ENCODE peak calls at places on chromosomes 5 and 9, in four cellular contexts. C is GM12865, P is astrocyte of the cerebellum, W is breast epithelium. K is an unnamed sample.

GRCh38 chr9:5531251-5531972 is 21.1 kb downstream of the PDCD1LG2 start:
- DNase-seq in C (peak), P (no peak), W (no peak), K (no peak)

GRCh38 chr5:172150514-172151425 is 37.3 kb downstream of the STK10 start:
- DNase-seq in C (peak), P (no peak), W (no peak), K (no peak)

GRCh38 chr5:65262590-65263189 is 219.0 kb downstream of the ADAMTS6 start:
- DNase-seq in C (no peak), P (peak), W (no peak), K (peak)

GRCh38 chr5:135920199-135920598 is 24.6 kb upstream of the IL9 start:
- DNase-seq in C (no peak), P (no peak), W (no peak), K (no peak)

GRCh38 chr9:76560481-76560891 is 101.5 kb downstream of the GCNT1 start:
- DNase-seq in C (no peak), P (peak), W (no peak), K (peak)

GRCh38 chr5:56561-57290 is 35.2 kb upstream of the PLEKHG4B start:
- DNase-seq in C (peak), P (peak), W (no peak), K (no peak)

GRCh38 chr5:149802008-149802407 is 71.9 kb downstream of the PPARGC1B start:
- DNase-seq in C (no peak), P (no peak), W (no peak), K (no peak)

GRCh38 chr5:32225445-32225844 is 51.3 kb upstream of the GOLPH3 start:
- DNase-seq in C (no peak), P (no peak), W (no peak), K (peak)

GRCh38 chr5:73783823-73784222 is 157.8 kb downstream of the ARHGEF28 start:
- DNase-seq in C (peak), P (no peak), W (no peak), K (no peak)

GRCh38 chr5:142857405-142857804 is 87.2 kb downstream of the ARHGAP26 start:
- DNase-seq in C (no peak), P (no peak), W (no peak), K (no peak)

GRCh38 chr5:91182763-91183162 is 200.4 kb downstream of the ARRDC3 start:
- DNase-seq in C (peak), P (no peak), W (no peak), K (no peak)

GRCh38 chr5:175261098-175261497 is 182.9 kb downstream of the DRD1 start:
- DNase-seq in C (no peak), P (no peak), W (no peak), K (no peak)

DNA sequence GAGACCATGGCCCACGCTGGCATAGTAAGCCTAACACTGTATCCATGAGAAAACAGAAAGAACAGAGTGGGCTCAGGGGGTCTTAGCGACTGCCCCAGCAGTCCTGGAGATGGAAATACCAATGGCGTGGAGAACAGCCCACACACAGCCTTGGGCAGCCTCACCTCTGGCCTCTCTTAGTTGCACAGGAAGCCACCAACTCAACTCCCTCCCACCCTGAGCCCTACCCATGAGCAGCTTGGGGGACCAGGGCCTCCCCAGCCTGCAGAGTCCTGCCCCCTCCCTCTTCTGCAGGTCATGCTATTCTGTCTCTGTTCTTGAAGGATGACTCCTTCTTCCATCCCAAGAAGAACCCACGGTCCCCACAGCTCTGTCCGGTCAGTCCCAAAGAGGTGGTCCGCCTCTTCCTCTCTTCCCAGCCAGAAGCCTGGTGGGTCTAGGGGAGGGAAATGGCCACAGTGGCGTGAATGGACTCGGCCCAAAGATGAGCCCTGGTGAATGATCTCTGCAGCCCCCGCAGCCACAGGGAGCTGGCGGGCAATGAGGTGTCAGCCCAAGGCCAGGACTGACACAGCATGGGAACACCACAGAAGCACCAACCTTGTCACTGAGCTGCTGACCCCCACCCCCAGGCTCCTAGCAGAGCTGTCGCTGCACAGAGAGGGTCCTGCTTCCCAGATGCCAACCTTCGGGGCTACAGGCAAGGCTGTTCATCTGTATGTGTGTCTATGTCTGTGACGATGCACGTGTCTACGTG is 131.2 kb downstream of the ROR2 start:
- DNase-seq in C (no peak), P (no peak), W (no peak), K (no peak)
- H3K4me3 ChIP-seq in C (no peak), P (no peak), W (no peak), K (no peak)

GRCh38 chr5:36696059-36696673 is 89.8 kb downstream of the SLC1A3 start:
- DNase-seq in C (peak), P (peak), W (peak), K (no peak)
- TF ChIP-seq CTCF in C (peak), P (peak), W (peak), K (peak)

GRCh38 chr9:82281066-82281465 is 292.5 kb downstream of the SPATA31D1 start:
- DNase-seq in C (no peak), P (no peak), W (no peak), K (no peak)
- H3K4me3 ChIP-seq in C (no peak), P (no peak), W (no peak), K (no peak)

GRCh38 chr9:29211681-29212589 is 1638.7 kb upstream of the C9orf72 start:
- DNase-seq in C (peak), P (no peak), W (no peak), K (no peak)
- TF ChIP-seq CTCF in C (peak), P (peak), W (no peak), K (peak)

GRCh38 chr5:124741711-124742496 is 4.5 kb downstream of the ZNF608 start:
- DNase-seq in C (no peak), P (peak), W (no peak), K (no peak)

GRCh38 chr5:124738751-124739559 is 7.5 kb downstream of the ZNF608 start:
- DNase-seq in C (peak), P (no peak), W (no peak), K (no peak)

GRCh38 chr5:124740991-124741583 is 5.4 kb downstream of the ZNF608 start:
- DNase-seq in C (peak), P (peak), W (no peak), K (no peak)

GRCh38 chr5:124737651-124738050 is 8.8 kb downstream of the ZNF608 start:
- DNase-seq in C (no peak), P (no peak), W (no peak), K (no peak)

GRCh38 chr5:124740055-124740454 is 6.4 kb downstream of the ZNF608 start:
- DNase-seq in C (no peak), P (no peak), W (no peak), K (no peak)
- H3K4me3 ChIP-seq in C (peak), P (no peak), W (no peak), K (no peak)

DNA sequence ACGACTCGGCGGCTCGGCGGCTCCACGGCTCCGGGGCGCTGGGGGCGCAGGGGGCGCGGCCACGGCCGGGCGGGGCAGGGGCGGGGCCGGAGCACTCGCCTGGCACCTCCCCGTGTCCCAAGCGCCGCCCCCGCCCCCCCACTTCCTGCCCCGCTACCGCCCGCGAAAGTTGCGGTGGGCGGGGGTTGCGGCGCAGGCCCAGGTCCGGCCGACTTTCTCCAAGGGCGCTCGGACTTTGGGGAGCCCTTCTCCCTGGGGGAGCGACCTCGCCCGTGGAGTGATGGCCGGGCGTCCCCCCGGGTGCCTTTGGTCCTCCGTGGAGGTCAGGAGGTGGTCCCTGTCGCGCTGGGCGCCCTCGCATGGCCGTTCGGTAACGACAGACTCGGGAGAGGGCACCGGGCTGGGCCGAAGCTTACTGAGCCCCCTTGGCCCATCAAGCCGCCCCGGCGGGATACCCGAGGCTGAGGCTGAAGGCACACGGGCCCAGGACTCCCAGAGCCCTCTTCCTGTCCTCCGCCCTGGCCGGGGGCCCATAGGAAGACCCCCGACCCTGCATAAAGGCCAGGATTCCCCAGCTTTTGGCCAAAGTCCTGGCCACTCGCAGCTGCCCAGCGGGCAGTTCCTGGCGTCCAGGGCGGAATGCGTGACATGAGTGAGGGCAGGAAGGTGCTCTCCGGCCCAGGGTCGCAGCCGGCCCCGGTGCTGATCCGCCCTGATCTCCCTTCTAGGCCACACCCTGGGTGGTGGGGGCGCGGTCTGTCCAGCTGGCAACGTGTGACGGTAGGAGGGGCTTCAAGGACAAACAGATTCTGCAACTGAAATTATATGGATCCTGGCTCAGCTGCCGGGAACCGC is 883 bp upstream of the VAV2 start:
- DNase-seq in C (peak), P (peak), W (peak), K (peak)
- TF ChIP-seq CTCF in C (peak), P (peak), W (no peak), K (peak)

GRCh38 chr9:131407717-131408195 is 13.9 kb downstream of the PRRC2B start:
- DNase-seq in C (no peak), P (no peak), W (no peak), K (no peak)

GRCh38 chr9:131416509-131416908 is 22.6 kb downstream of the PRRC2B start:
- DNase-seq in C (no peak), P (no peak), W (no peak), K (no peak)

GRCh38 chr9:131410051-131410491 is 16.2 kb downstream of the PRRC2B start:
- DNase-seq in C (peak), P (no peak), W (no peak), K (no peak)

GRCh38 chr9:131409458-131409992 is 15.6 kb downstream of the PRRC2B start:
- DNase-seq in C (no peak), P (no peak), W (no peak), K (no peak)

DNA sequence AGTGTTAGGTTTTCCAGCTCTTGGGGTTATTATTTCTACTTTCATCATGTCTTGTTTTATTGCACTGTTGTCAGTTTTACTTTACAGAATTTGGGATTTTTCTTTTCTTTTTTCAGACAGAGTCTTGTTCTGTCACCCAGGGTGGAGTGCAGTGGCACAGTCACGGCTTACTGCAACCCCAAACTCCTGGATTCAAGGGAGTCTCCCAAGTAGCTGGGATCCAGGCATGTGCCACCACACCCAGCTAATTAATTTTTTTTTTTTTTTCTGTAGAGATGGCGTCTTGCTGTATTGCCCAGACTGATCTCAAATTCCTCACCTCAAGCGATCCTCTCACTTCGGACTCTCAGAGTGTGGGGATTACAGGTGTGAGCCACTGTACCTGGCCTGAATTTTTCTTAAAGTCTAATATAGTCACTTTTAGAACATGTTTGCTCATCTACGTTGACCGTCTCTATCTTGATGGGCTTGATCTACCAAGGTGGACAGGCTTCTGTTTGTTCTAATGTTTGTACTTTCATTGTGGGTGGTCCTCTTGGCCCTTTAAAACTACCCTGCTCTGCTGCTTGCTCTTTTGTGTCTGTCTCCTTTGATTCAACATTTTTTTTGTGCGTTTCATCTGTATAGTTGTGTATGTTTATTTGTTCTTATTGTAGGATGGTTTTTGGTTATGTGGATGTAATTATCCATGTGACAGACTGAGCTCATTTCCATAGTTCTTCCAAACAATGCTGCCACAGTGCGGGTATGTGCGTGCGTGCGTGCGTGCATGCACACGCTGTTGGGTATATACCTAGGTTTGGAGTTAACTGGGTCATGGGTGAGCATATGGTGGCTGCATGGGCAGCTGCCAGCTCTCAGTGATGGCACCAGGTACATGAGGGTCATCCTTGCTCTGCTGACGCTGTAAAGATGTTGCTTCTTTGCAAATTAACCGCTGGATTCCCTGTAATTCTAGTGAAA is 18.1 kb downstream of the PRRC2B start:
- DNase-seq in C (no peak), P (no peak), W (no peak), K (no peak)
- H3K4me3 ChIP-seq in C (no peak), P (no peak), W (no peak), K (no peak)

GRCh38 chr5:159995841-159996240 is 13.1 kb upstream of the TTC1 start:
- DNase-seq in C (no peak), P (no peak), W (no peak), K (no peak)

GRCh38 chr5:159992566-159992965 is 16.4 kb upstream of the TTC1 start:
- DNase-seq in C (no peak), P (no peak), W (no peak), K (no peak)

GRCh38 chr5:159987031-159987674 is 21.8 kb upstream of the TTC1 start:
- DNase-seq in C (peak), P (no peak), W (peak), K (no peak)

GRCh38 chr5:159993194-159993593 is 15.7 kb upstream of the TTC1 start:
- DNase-seq in C (no peak), P (no peak), W (no peak), K (no peak)

GRCh38 chr5:159990506-159990905 is 18.4 kb upstream of the TTC1 start:
- DNase-seq in C (no peak), P (no peak), W (no peak), K (no peak)
- TF ChIP-seq CTCF in C (no peak), P (peak), W (no peak), K (no peak)

DNA sequence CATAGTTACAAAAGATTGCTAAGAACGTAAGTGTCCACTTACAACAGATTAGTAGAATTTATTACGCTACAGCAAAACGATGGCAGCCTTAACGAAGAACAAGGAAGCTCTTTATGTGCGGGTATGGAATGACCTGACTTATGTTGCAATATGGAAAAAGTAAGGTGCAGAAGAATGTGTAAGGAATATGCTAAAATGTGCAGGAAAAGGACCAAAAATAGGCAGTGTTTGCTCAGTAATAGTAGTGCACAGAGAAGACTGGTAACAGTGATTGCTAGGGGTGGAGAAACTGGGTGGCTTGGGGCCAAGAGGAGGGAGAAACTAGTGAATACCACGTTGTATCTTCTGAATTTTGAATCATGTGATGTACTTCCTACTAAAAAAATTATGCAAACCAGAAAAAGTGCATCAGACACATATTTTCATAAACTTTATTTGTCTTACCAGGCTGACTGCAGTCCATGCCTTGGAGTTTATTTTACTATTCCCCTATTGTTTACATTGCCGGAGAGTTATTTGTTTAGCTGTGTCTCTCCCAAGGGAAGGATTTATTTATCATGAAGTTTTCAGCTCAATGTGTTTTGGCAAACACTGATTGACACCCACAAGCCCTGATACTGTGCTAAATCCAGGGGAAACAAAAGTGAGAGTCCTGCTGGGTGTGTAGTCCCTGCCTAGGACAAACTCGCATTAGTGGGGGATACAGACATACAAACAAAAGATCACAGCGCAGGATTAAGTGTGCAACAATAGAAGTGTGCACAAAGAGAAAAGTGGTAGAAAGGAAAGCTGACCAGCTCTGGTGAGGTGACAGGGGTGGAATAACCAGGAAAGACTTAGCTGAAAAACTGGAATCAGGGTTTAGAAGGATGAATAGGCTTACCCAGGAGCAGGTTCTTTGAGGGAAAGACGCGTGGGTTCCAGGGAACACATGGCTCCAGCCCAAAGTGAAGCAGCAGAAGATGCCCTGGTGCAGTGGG is 33.9 kb upstream of the ZNF484 start:
- DNase-seq in C (no peak), P (no peak), W (no peak), K (no peak)
- H3K4me3 ChIP-seq in C (no peak), P (no peak), W (no peak), K (no peak)

K was measured in AG04449.